ENCODE peak calls at places on chromosomes 5 and 9, in four cellular contexts. One of them, this sample, is unnamed.

GRCh38 chr9:89606049-89606481 is 1.3 kb downstream of the GADD45G start:
- DNase-seq in A549: peak; percentile 67
- DNase-seq in IMR-90: peak; percentile 61
- DNase-seq in K562: peak; percentile 52
- DNase-seq in this sample: no peak

GRCh38 chr9:115636596-115636995 is 517.0 kb upstream of the PAPPA start:
- DNase-seq in A549: no peak
- DNase-seq in IMR-90: no peak
- DNase-seq in K562: no peak
- DNase-seq in this sample: no peak

GRCh38 chr9:104256710-104257091 is 162.6 kb downstream of the SMC2 start:
- DNase-seq in A549: no peak
- DNase-seq in IMR-90: no peak
- DNase-seq in K562: no peak
- DNase-seq in this sample: no peak

GRCh38 chr5:33148076-33148501 is 292.7 kb upstream of the TARS1 start:
- DNase-seq in A549: peak; percentile 81
- DNase-seq in IMR-90: peak; percentile 90
- DNase-seq in K562: no peak
- DNase-seq in this sample: no peak

GRCh38 chr5:161284445-161284844 is 262.1 kb downstream of the GABRB2 start:
- DNase-seq in A549: no peak
- DNase-seq in IMR-90: no peak
- DNase-seq in K562: no peak
- DNase-seq in this sample: no peak

GRCh38 chr5:40486437-40487270 is 193.1 kb upstream of the PTGER4 start:
- DNase-seq in A549: no peak
- DNase-seq in IMR-90: peak; percentile 29
- DNase-seq in K562: no peak
- DNase-seq in this sample: peak; percentile 82

GRCh38 chr5:177403194-177403825 is 2.8 kb upstream of the PFN3 start:
- DNase-seq in A549: peak; percentile 59
- DNase-seq in IMR-90: peak; percentile 12
- DNase-seq in K562: no peak
- DNase-seq in this sample: no peak

GRCh38 chr5:10633271-10634049 is 69.6 kb downstream of the ANKRD33B start:
- DNase-seq in A549: no peak
- DNase-seq in IMR-90: no peak
- DNase-seq in K562: no peak
- DNase-seq in this sample: no peak

GRCh38 chr5:107997338-107997979 is 326.7 kb upstream of the EFNA5 start:
- DNase-seq in A549: no peak
- DNase-seq in IMR-90: peak; percentile 59
- DNase-seq in K562: no peak
- DNase-seq in this sample: no peak

GRCh38 chr9:128550226-128550625 is 2.2 kb upstream of the SPTAN1 start:
- DNase-seq in A549: no peak
- DNase-seq in IMR-90: no peak
- DNase-seq in K562: no peak
- DNase-seq in this sample: no peak

GRCh38 chr9:123784513-123784912 is 145.4 kb downstream of the DENND1A start:
- DNase-seq in A549: no peak
- DNase-seq in IMR-90: peak; percentile 91
- DNase-seq in K562: no peak
- DNase-seq in this sample: no peak

GRCh38 chr9:77305622-77306365 is 128.5 kb downstream of the VPS13A start:
- DNase-seq in A549: no peak
- DNase-seq in IMR-90: peak; percentile 43
- DNase-seq in K562: no peak
- DNase-seq in this sample: no peak

GRCh38 chr9:95587071-95587964 is 70.5 kb upstream of the PTCH1 start:
- DNase-seq in A549: no peak
- DNase-seq in IMR-90: no peak
- DNase-seq in K562: no peak
- DNase-seq in this sample: no peak

GRCh38 chr5:128123936-128124335 is 40.4 kb downstream of the SLC12A2 start:
- DNase-seq in A549: no peak
- DNase-seq in IMR-90: no peak
- DNase-seq in K562: no peak
- DNase-seq in this sample: no peak

GRCh38 chr9:86279839-86280238 is 2.5 kb downstream of the ISCA1 start:
- DNase-seq in A549: no peak
- DNase-seq in IMR-90: no peak
- DNase-seq in K562: no peak
- DNase-seq in this sample: no peak

DNA sequence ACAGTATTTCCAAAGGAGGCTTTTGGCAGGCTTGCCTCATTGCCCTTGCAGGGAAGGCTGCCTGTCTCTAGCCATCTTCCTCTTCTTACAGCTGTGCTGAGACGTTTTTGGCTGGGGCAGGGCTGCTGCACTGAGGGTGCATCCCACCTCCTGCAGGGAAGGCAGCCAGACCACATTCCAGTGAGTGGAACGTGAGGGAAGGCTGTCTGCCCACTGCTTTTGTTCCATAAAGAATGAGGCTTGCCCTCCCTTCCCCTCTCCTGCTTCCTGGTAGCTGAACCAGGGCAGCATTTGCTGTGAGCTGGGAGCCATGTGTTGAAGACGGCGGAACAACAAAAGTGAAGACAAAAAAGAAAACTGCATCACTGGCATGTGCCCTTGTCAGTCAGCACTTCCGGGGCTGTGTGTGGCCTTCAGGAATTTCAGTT is 16.8 kb downstream of the MGAT1 start:
- DNase-seq in A549: no peak
- DNase-seq in IMR-90: peak; percentile 64
- DNase-seq in K562: no peak
- DNase-seq in this sample: no peak
- TF ChIP-seq ELK1 in A549: no peak
- TF ChIP-seq ELK1 in IMR-90: no peak
- TF ChIP-seq ELK1 in K562: no peak
- TF ChIP-seq ELK1 in this sample: no peak

GRCh38 chr9:28365020-28365640 is 791.8 kb upstream of the C9orf72 start:
- DNase-seq in A549: no peak
- DNase-seq in IMR-90: no peak
- DNase-seq in K562: no peak
- DNase-seq in this sample: no peak
- TF ChIP-seq ELK1 in A549: no peak
- TF ChIP-seq ELK1 in IMR-90: no peak
- TF ChIP-seq ELK1 in K562: no peak
- TF ChIP-seq ELK1 in this sample: no peak

DNA sequence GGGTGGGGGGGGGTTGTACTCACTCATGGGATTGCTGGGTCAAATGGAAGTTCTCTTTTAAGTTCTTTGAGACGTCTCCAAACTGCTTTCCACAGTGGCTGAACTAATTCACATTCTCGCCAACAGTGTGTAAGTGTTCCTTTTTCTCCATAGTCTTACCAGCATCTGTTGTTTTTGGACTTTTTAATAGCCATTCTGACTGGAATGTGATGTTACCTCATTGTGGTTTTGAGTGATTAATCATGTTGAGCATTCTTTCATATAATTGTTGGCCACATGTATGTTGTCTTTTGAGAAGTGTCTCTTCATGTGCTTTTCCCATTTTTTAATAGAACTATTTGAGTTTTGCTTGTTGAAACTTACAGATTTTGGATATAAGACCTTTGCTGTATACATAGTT is 94.9 kb upstream of the PLPPR1 start:
- DNase-seq in A549: no peak
- DNase-seq in IMR-90: no peak
- DNase-seq in K562: no peak
- DNase-seq in this sample: no peak
- TF ChIP-seq ELK1 in A549: no peak
- TF ChIP-seq ELK1 in IMR-90: no peak
- TF ChIP-seq ELK1 in K562: no peak
- TF ChIP-seq ELK1 in this sample: no peak

DNA sequence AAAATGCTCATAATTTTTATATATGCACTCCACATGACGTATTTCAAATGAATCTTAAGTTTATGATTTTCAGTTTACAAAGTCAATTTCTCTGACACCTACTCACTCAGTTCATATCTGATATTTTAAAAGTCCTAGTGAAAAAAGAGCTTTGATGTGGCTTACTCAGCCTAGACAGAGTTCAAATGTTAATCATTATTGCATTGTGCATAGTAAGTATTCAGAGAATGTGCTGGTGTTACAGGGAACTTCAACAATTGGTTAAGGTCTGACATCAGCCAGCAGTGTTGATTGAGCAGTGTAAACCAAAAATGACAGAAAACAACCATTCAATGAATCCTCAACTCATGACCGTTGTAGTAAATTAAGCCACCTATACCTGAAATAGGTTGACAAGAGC is 147.2 kb upstream of the LHFPL2 start:
- DNase-seq in A549: peak; percentile 62
- DNase-seq in IMR-90: no peak
- DNase-seq in K562: no peak
- DNase-seq in this sample: no peak
- TF ChIP-seq ELK1 in A549: no peak
- TF ChIP-seq ELK1 in IMR-90: no peak
- TF ChIP-seq ELK1 in K562: no peak
- TF ChIP-seq ELK1 in this sample: no peak

GRCh38 chr5:181008136-181008535 is 19.5 kb downstream of the BTNL3 start:
- DNase-seq in A549: no peak
- DNase-seq in IMR-90: no peak
- DNase-seq in K562: peak; percentile 1
- DNase-seq in this sample: no peak
- TF ChIP-seq ELK1 in A549: no peak
- TF ChIP-seq ELK1 in IMR-90: no peak
- TF ChIP-seq ELK1 in K562: no peak
- TF ChIP-seq ELK1 in this sample: no peak

DNA sequence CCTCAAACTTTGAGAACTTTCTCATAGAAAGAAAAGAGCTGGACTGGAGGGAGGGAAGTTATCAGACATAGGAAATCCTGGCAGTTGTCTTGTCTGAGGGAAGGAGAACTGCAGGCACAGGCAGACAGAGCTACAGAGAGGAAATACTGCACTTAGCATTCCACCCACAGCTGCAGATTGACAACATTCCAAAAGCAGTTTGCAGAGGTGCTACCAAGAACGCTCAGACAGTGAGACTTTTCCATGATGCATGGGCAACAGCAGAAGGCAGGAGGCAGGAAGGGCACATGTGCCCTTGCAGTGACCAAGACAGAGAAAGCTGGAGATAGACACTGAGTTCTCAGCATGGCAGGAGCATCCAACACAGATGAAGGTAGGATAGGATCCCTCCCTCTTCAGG is 327.5 kb upstream of the ZNF462 start:
- DNase-seq in A549: no peak
- DNase-seq in IMR-90: no peak
- DNase-seq in K562: no peak
- DNase-seq in this sample: no peak
- TF ChIP-seq ELK1 in A549: no peak
- TF ChIP-seq ELK1 in IMR-90: no peak
- TF ChIP-seq ELK1 in K562: no peak
- TF ChIP-seq ELK1 in this sample: no peak